ENCODE peak calls at places on chromosome 13, in seven cellular contexts. N, D, P, Z, S, H and G are unnamed samples.

GRCh38 chr13:64755961-64756360 is 2474.2 kb downstream of the PCDH9 start:
- DNase-seq in Z (no peak), D (no peak), S (peak; percentile 27), N (no peak), H (no peak), P (no peak), G (no peak)

GRCh38 chr13:102654786-102655185 is 40.1 kb downstream of the METTL21C start:
- DNase-seq in Z (no peak), P (no peak), N (no peak), D (no peak), S (no peak), H (no peak), G (peak; percentile 1)

GRCh38 chr13:30827578-30827925 is 78.5 kb upstream of the MEDAG start:
- DNase-seq in Z (no peak), S (no peak), P (no peak), N (no peak), D (no peak), H (no peak), G (no peak)

GRCh38 chr13:109816979-109817275 is 30.5 kb upstream of the IRS2 start:
- DNase-seq in N (no peak), P (no peak), S (no peak), Z (no peak), H (no peak), D (peak; percentile 44), G (no peak)

GRCh38 chr13:59094149-59094548 is 1069.6 kb downstream of the DIAPH3 start:
- DNase-seq in N (no peak), H (no peak), S (peak; percentile 3), P (no peak), Z (no peak), D (no peak), G (peak; percentile 3)

GRCh38 chr13:50757021-50757420 is 86.5 kb downstream of the DLEU7 start:
- DNase-seq in Z (no peak), P (no peak), S (no peak), D (peak; percentile 50), N (no peak), H (no peak), G (no peak)

GRCh38 chr13:32164622-32165268 is 133.2 kb downstream of the FRY start:
- DNase-seq in S (peak; percentile 82), P (peak; percentile 59), D (peak; percentile 76), Z (no peak), H (no peak), N (peak; percentile 17), G (peak; percentile 70)

GRCh38 chr13:30851697-30852096 is 54.4 kb upstream of the MEDAG start:
- DNase-seq in N (no peak), D (no peak), Z (no peak), P (no peak), H (no peak), S (no peak), G (no peak)

GRCh38 chr13:48749699-48750473 is 96.2 kb downstream of the CYSLTR2 start:
- DNase-seq in S (peak; percentile 97), D (peak; percentile 100), N (peak; percentile 89), Z (peak; percentile 71), P (no peak), H (peak; percentile 87), G (peak; percentile 95)

GRCh38 chr13:27177852-27178251 is 6.2 kb upstream of the USP12 start:
- DNase-seq in H (no peak), N (no peak), Z (no peak), D (no peak), S (no peak), P (no peak), G (no peak)

GRCh38 chr13:113585828-113586355 is 1.3 kb downstream of the TFDP1 start:
- DNase-seq in N (peak; percentile 36), D (no peak), Z (no peak), S (no peak), P (no peak), H (peak; percentile 30), G (no peak)

GRCh38 chr13:101529419-101529818 is 76.9 kb downstream of the ITGBL1 start:
- DNase-seq in N (peak; percentile 48), H (peak; percentile 47), S (peak; percentile 61), D (peak; percentile 79), P (no peak), Z (no peak), G (peak; percentile 29)

GRCh38 chr13:80469841-80470378 is 129.0 kb upstream of the SPRY2 start:
- DNase-seq in P (no peak), S (peak; percentile 98), H (peak; percentile 75), D (peak; percentile 37), Z (no peak), N (no peak), G (peak; percentile 64)

GRCh38 chr13:27962128-27962841 is 6.8 kb downstream of the CDX2 start:
- DNase-seq in P (no peak), D (no peak), N (no peak), S (no peak), H (no peak), Z (no peak), G (no peak)

GRCh38 chr13:98856983-98857382 is 104.5 kb upstream of the SLC15A1 start:
- DNase-seq in N (no peak), H (no peak), Z (no peak), P (no peak), S (peak; percentile 36), D (no peak), G (peak; percentile 47)

GRCh38 chr13:76791290-76791664 is 94.9 kb downstream of the KCTD12 start:
- DNase-seq in H (no peak), Z (no peak), D (peak; percentile 10), S (peak; percentile 22), N (no peak), P (no peak), G (peak; percentile 75)

GRCh38 chr13:76879211-76879875 is 6.9 kb downstream of the KCTD12 start:
- DNase-seq in Z (peak; percentile 75), H (peak; percentile 92), N (peak; percentile 82), P (no peak), S (peak; percentile 96), D (peak; percentile 94), G (peak; percentile 87)

GRCh38 chr13:112648101-112648500 is 41.7 kb upstream of the ATP11A start:
- DNase-seq in S (no peak), P (no peak), H (no peak), N (no peak), Z (no peak), D (no peak), G (no peak)

GRCh38 chr13:106033634-106034033 is 501.8 kb downstream of the EFNB2 start:
- DNase-seq in S (peak; percentile 84), D (peak; percentile 76), P (no peak), H (no peak), N (no peak), Z (no peak), G (no peak)

GRCh38 chr13:40377783-40378182 is 288.7 kb downstream of the FOXO1 start:
- DNase-seq in N (peak; percentile 65), Z (peak; percentile 54), H (no peak), D (peak; percentile 79), P (no peak), S (peak; percentile 59), G (no peak)

GRCh38 chr13:101487046-101487830 is 34.8 kb downstream of the ITGBL1 start:
- DNase-seq in N (no peak), S (no peak), D (no peak), Z (no peak), P (peak; percentile 42), H (no peak), G (peak; percentile 94)

GRCh38 chr13:61600360-61601033 is 184.8 kb upstream of the PCDH20 start:
- DNase-seq in H (no peak), N (no peak), S (no peak), Z (no peak), D (no peak), P (no peak), G (no peak)

GRCh38 chr13:74325106-74325505 is 190.9 kb upstream of the KLF12 start:
- DNase-seq in Z (no peak), P (peak; percentile 97), H (no peak), D (peak; percentile 59), N (no peak), S (peak; percentile 81), G (peak; percentile 3)

GRCh38 chr13:48542138-48542537 is 9.3 kb upstream of the RCBTB2 start:
- DNase-seq in Z (no peak), P (no peak), S (no peak), N (no peak), D (no peak), H (no peak), G (no peak)

GRCh38 chr13:33471182-33471581 is 185.6 kb upstream of the STARD13 start:
- DNase-seq in P (no peak), Z (no peak), N (no peak), D (no peak), H (no peak), S (no peak), G (no peak)

GRCh38 chr13:85230754-85231153 is 568.5 kb downstream of the SLITRK6 start:
- DNase-seq in H (no peak), N (no peak), S (no peak), Z (no peak), P (peak; percentile 16), D (no peak), G (no peak)

GRCh38 chr13:106177146-106177545 is 358.3 kb downstream of the EFNB2 start:
- DNase-seq in N (no peak), Z (no peak), S (no peak), H (no peak), D (no peak), P (no peak), G (no peak)

GRCh38 chr13:100540621-100541020 is 48.0 kb downstream of the GGACT start:
- DNase-seq in Z (no peak), N (no peak), S (no peak), P (no peak), D (no peak), H (no peak), G (no peak)

GRCh38 chr13:46492946-46493345 is 60.0 kb upstream of the LRCH1 start:
- DNase-seq in D (peak; percentile 65), P (peak; percentile 28), Z (no peak), H (no peak), S (peak; percentile 75), N (no peak), G (peak; percentile 55)

GRCh38 chr13:22703601-22704209 is 477.1 kb upstream of the SGCG start:
- DNase-seq in P (peak; percentile 43), H (no peak), S (no peak), N (no peak), Z (no peak), D (no peak), G (no peak)

GRCh38 chr13:99269627-99270252 is 11.6 kb upstream of the GPR18 start:
- DNase-seq in H (no peak), N (no peak), S (peak; percentile 80), P (peak; percentile 34), Z (peak; percentile 44), D (peak; percentile 84), G (peak; percentile 79)

GRCh38 chr13:95524270-95524901 is 28.1 kb upstream of the CLDN10 start:
- DNase-seq in N (no peak), S (peak; percentile 77), P (no peak), H (no peak), Z (no peak), D (peak; percentile 28), G (no peak)

GRCh38 chr13:111623743-111624505 is 303.5 kb downstream of the TEX29 start:
- DNase-seq in S (no peak), H (no peak), N (no peak), D (no peak), Z (no peak), P (no peak), G (no peak)

GRCh38 chr13:113589251-113589960 is 4.9 kb downstream of the TFDP1 start:
- DNase-seq in S (no peak), Z (no peak), H (no peak), N (no peak), D (no peak), P (no peak), G (no peak)

GRCh38 chr13:113777311-113778260 is 18.6 kb downstream of the TMEM255B start:
- DNase-seq in D (peak; percentile 52), S (peak; percentile 49), P (no peak), Z (no peak), H (no peak), N (no peak), G (peak; percentile 64)

GRCh38 chr13:99970761-99971575 is 599 bp downstream of the ZIC5 start:
- DNase-seq in Z (no peak), S (no peak), P (peak; percentile 65), D (peak; percentile 28), H (no peak), N (no peak), G (peak; percentile 19)